ENCODE peak calls at places on chromosomes 4 and X, in ten cellular contexts. One of them, this sample, is unnamed.

GRCh38 chr4:143358923-143359694 is 22.4 kb downstream of the GAB1 start:
- DNase-seq in IMR-90: peak; percentile 93
- DNase-seq in neural progenitor cell: no peak
- DNase-seq in lung: peak; percentile 67
- DNase-seq in keratinocyte: no peak
- DNase-seq in upper lobe of left lung: peak; percentile 73
- DNase-seq in K562: no peak
- DNase-seq in cardiac muscle cell: peak; percentile 75
- DNase-seq in sigmoid colon: no peak
- DNase-seq in WERI-Rb-1: no peak
- DNase-seq in this sample: peak; percentile 86

GRCh38 chrX:86349115-86349514 is 200.9 kb downstream of the DACH2 start:
- DNase-seq in upper lobe of left lung: no peak
- DNase-seq in keratinocyte: no peak
- DNase-seq in K562: no peak
- DNase-seq in IMR-90: no peak
- DNase-seq in sigmoid colon: no peak
- DNase-seq in lung: no peak
- DNase-seq in neural progenitor cell: no peak
- DNase-seq in WERI-Rb-1: no peak
- DNase-seq in cardiac muscle cell: no peak
- DNase-seq in this sample: no peak

GRCh38 chrX:132968282-132968681 is 9.9 kb upstream of the HS6ST2 start:
- DNase-seq in keratinocyte: no peak
- DNase-seq in lung: no peak
- DNase-seq in upper lobe of left lung: no peak
- DNase-seq in neural progenitor cell: no peak
- DNase-seq in cardiac muscle cell: no peak
- DNase-seq in WERI-Rb-1: no peak
- DNase-seq in K562: no peak
- DNase-seq in sigmoid colon: no peak
- DNase-seq in IMR-90: no peak
- DNase-seq in this sample: no peak

GRCh38 chrX:74521961-74522833 is 92.2 kb downstream of the RLIM start:
- DNase-seq in upper lobe of left lung: no peak
- DNase-seq in sigmoid colon: peak; percentile 81
- DNase-seq in K562: no peak
- DNase-seq in keratinocyte: no peak
- DNase-seq in IMR-90: peak; percentile 64
- DNase-seq in lung: no peak
- DNase-seq in WERI-Rb-1: no peak
- DNase-seq in neural progenitor cell: no peak
- DNase-seq in cardiac muscle cell: peak; percentile 79
- DNase-seq in this sample: peak; percentile 83

GRCh38 chr4:18166925-18167324 is 145.4 kb upstream of the LCORL start:
- DNase-seq in neural progenitor cell: no peak
- DNase-seq in upper lobe of left lung: no peak
- DNase-seq in lung: no peak
- DNase-seq in K562: no peak
- DNase-seq in IMR-90: no peak
- DNase-seq in keratinocyte: no peak
- DNase-seq in WERI-Rb-1: no peak
- DNase-seq in cardiac muscle cell: no peak
- DNase-seq in sigmoid colon: no peak
- DNase-seq in this sample: no peak

GRCh38 chrX:54085666-54086065 is 41.4 kb upstream of the PHF8 start:
- DNase-seq in IMR-90: no peak
- DNase-seq in cardiac muscle cell: no peak
- DNase-seq in neural progenitor cell: no peak
- DNase-seq in sigmoid colon: no peak
- DNase-seq in lung: no peak
- DNase-seq in K562: no peak
- DNase-seq in keratinocyte: no peak
- DNase-seq in WERI-Rb-1: no peak
- DNase-seq in upper lobe of left lung: no peak
- DNase-seq in this sample: peak; percentile 71

GRCh38 chrX:152635941-152636340 is 1.8 kb upstream of the GABRQ start:
- DNase-seq in IMR-90: peak; percentile 50
- DNase-seq in upper lobe of left lung: no peak
- DNase-seq in lung: no peak
- DNase-seq in cardiac muscle cell: peak; percentile 73
- DNase-seq in sigmoid colon: no peak
- DNase-seq in K562: peak; percentile 35
- DNase-seq in keratinocyte: no peak
- DNase-seq in neural progenitor cell: peak; percentile 74
- DNase-seq in WERI-Rb-1: peak; percentile 75
- DNase-seq in this sample: peak; percentile 74

GRCh38 chrX:13085533-13085932 is 41.1 kb upstream of the FAM9C start:
- DNase-seq in lung: no peak
- DNase-seq in K562: no peak
- DNase-seq in keratinocyte: no peak
- DNase-seq in IMR-90: no peak
- DNase-seq in neural progenitor cell: no peak
- DNase-seq in sigmoid colon: no peak
- DNase-seq in cardiac muscle cell: no peak
- DNase-seq in WERI-Rb-1: no peak
- DNase-seq in upper lobe of left lung: no peak
- DNase-seq in this sample: no peak

GRCh38 chrX:130144509-130144908 is 21.1 kb downstream of the AIFM1 start:
- DNase-seq in upper lobe of left lung: no peak
- DNase-seq in cardiac muscle cell: peak; percentile 82
- DNase-seq in IMR-90: peak; percentile 78
- DNase-seq in sigmoid colon: no peak
- DNase-seq in WERI-Rb-1: no peak
- DNase-seq in K562: no peak
- DNase-seq in keratinocyte: no peak
- DNase-seq in lung: no peak
- DNase-seq in neural progenitor cell: no peak
- DNase-seq in this sample: peak; percentile 79

GRCh38 chr4:3372264-3372932 is 69.4 kb upstream of the HGFAC start:
- DNase-seq in lung: no peak
- DNase-seq in keratinocyte: no peak
- DNase-seq in cardiac muscle cell: no peak
- DNase-seq in upper lobe of left lung: no peak
- DNase-seq in WERI-Rb-1: no peak
- DNase-seq in K562: no peak
- DNase-seq in sigmoid colon: peak; percentile 66
- DNase-seq in neural progenitor cell: no peak
- DNase-seq in IMR-90: no peak
- DNase-seq in this sample: no peak

DNA sequence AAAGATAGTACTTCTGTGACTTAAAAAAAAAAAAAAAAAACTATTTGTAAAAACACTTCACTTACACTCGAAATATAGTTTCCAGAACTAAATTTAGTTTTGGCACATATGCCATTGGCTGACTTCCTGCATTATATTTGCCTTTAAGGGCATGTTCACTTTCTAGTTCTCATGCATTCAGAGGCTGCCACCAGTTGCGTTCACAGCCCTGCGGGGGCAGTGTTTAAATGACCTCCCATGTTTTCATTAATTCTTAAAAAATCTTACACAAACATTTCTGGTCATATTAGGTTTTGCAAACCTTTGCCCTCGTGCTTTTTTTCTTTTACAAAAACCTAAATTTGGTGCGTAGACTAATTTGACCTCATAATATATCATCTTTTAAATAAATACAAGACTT is 12.5 kb upstream of the ARHGAP6 start:
- DNase-seq in sigmoid colon: no peak
- DNase-seq in neural progenitor cell: no peak
- DNase-seq in WERI-Rb-1: no peak
- DNase-seq in upper lobe of left lung: no peak
- DNase-seq in keratinocyte: no peak
- DNase-seq in K562: no peak
- DNase-seq in cardiac muscle cell: peak; percentile 20
- DNase-seq in lung: no peak
- DNase-seq in IMR-90: no peak
- DNase-seq in this sample: no peak
- TF ChIP-seq CTCF in sigmoid colon: no peak
- TF ChIP-seq CTCF in neural progenitor cell: peak; percentile 53
- TF ChIP-seq CTCF in WERI-Rb-1: peak; percentile 26
- TF ChIP-seq CTCF in upper lobe of left lung: no peak
- TF ChIP-seq CTCF in keratinocyte: no peak
- TF ChIP-seq CTCF in K562: no peak
- TF ChIP-seq CTCF in cardiac muscle cell: peak; percentile 41
- TF ChIP-seq CTCF in lung: no peak
- TF ChIP-seq CTCF in IMR-90: peak; percentile 11
- TF ChIP-seq CTCF in this sample: peak; percentile 37

GRCh38 chrX:11781133-11781532 is 23.1 kb downstream of the MSL3 start:
- DNase-seq in keratinocyte: no peak
- DNase-seq in WERI-Rb-1: no peak
- DNase-seq in IMR-90: no peak
- DNase-seq in cardiac muscle cell: no peak
- DNase-seq in neural progenitor cell: no peak
- DNase-seq in sigmoid colon: no peak
- DNase-seq in lung: no peak
- DNase-seq in upper lobe of left lung: no peak
- DNase-seq in K562: no peak
- DNase-seq in this sample: no peak
- H3K4me3 ChIP-seq in keratinocyte: no peak overlapping the region
- H3K4me3 ChIP-seq in WERI-Rb-1: no peak overlapping the region
- H3K4me3 ChIP-seq in IMR-90: no peak overlapping the region
- H3K4me3 ChIP-seq in cardiac muscle cell: no peak overlapping the region
- H3K4me3 ChIP-seq in neural progenitor cell: no peak overlapping the region
- H3K4me3 ChIP-seq in sigmoid colon: no peak overlapping the region
- H3K4me3 ChIP-seq in lung: no peak overlapping the region
- H3K4me3 ChIP-seq in upper lobe of left lung: no peak overlapping the region
- H3K4me3 ChIP-seq in K562: no peak overlapping the region
- H3K4me3 ChIP-seq in this sample: no peak overlapping the region

GRCh38 chr4:126533176-126533575 is 1099.6 kb upstream of the INTU start:
- DNase-seq in cardiac muscle cell: peak; percentile 19
- DNase-seq in upper lobe of left lung: no peak
- DNase-seq in keratinocyte: no peak
- DNase-seq in WERI-Rb-1: no peak
- DNase-seq in lung: no peak
- DNase-seq in K562: no peak
- DNase-seq in neural progenitor cell: peak; percentile 59
- DNase-seq in sigmoid colon: no peak
- DNase-seq in IMR-90: peak; percentile 12
- DNase-seq in this sample: peak; percentile 24

GRCh38 chr4:126532527-126532926 is 1100.2 kb upstream of the INTU start:
- DNase-seq in cardiac muscle cell: no peak
- DNase-seq in K562: no peak
- DNase-seq in lung: no peak
- DNase-seq in IMR-90: no peak
- DNase-seq in neural progenitor cell: peak; percentile 18
- DNase-seq in keratinocyte: no peak
- DNase-seq in WERI-Rb-1: no peak
- DNase-seq in sigmoid colon: no peak
- DNase-seq in upper lobe of left lung: no peak
- DNase-seq in this sample: no peak

GRCh38 chr4:126526335-126526734 is 1106.4 kb upstream of the INTU start:
- DNase-seq in keratinocyte: no peak
- DNase-seq in IMR-90: peak; percentile 17
- DNase-seq in K562: no peak
- DNase-seq in lung: no peak
- DNase-seq in upper lobe of left lung: no peak
- DNase-seq in neural progenitor cell: no peak
- DNase-seq in cardiac muscle cell: no peak
- DNase-seq in sigmoid colon: no peak
- DNase-seq in WERI-Rb-1: no peak
- DNase-seq in this sample: no peak

GRCh38 chr4:126530996-126531585 is 1101.7 kb upstream of the INTU start:
- DNase-seq in IMR-90: peak; percentile 2
- DNase-seq in WERI-Rb-1: no peak
- DNase-seq in sigmoid colon: no peak
- DNase-seq in lung: no peak
- DNase-seq in neural progenitor cell: no peak
- DNase-seq in upper lobe of left lung: no peak
- DNase-seq in K562: no peak
- DNase-seq in keratinocyte: no peak
- DNase-seq in cardiac muscle cell: peak; percentile 54
- DNase-seq in this sample: peak; percentile 52
- TF ChIP-seq CTCF in IMR-90: no peak
- TF ChIP-seq CTCF in WERI-Rb-1: no peak
- TF ChIP-seq CTCF in sigmoid colon: no peak
- TF ChIP-seq CTCF in lung: no peak
- TF ChIP-seq CTCF in neural progenitor cell: no peak
- TF ChIP-seq CTCF in upper lobe of left lung: no peak
- TF ChIP-seq CTCF in K562: no peak
- TF ChIP-seq CTCF in keratinocyte: no peak
- TF ChIP-seq CTCF in cardiac muscle cell: no peak
- TF ChIP-seq CTCF in this sample: no peak

GRCh38 chr4:142271832-142272231 is 574.3 kb downstream of the INPP4B start:
- DNase-seq in keratinocyte: no peak
- DNase-seq in WERI-Rb-1: no peak
- DNase-seq in cardiac muscle cell: no peak
- DNase-seq in IMR-90: no peak
- DNase-seq in K562: no peak
- DNase-seq in upper lobe of left lung: no peak
- DNase-seq in sigmoid colon: no peak
- DNase-seq in lung: no peak
- DNase-seq in neural progenitor cell: no peak
- DNase-seq in this sample: no peak

GRCh38 chr4:142278171-142278570 is 567.9 kb downstream of the INPP4B start:
- DNase-seq in keratinocyte: no peak
- DNase-seq in cardiac muscle cell: no peak
- DNase-seq in upper lobe of left lung: no peak
- DNase-seq in lung: no peak
- DNase-seq in K562: no peak
- DNase-seq in IMR-90: peak; percentile 55
- DNase-seq in neural progenitor cell: no peak
- DNase-seq in WERI-Rb-1: no peak
- DNase-seq in sigmoid colon: no peak
- DNase-seq in this sample: no peak

GRCh38 chr4:142278663-142279062 is 567.4 kb downstream of the INPP4B start:
- DNase-seq in IMR-90: no peak
- DNase-seq in neural progenitor cell: no peak
- DNase-seq in cardiac muscle cell: no peak
- DNase-seq in sigmoid colon: no peak
- DNase-seq in WERI-Rb-1: no peak
- DNase-seq in keratinocyte: no peak
- DNase-seq in upper lobe of left lung: no peak
- DNase-seq in lung: no peak
- DNase-seq in K562: no peak
- DNase-seq in this sample: no peak

GRCh38 chr4:142272452-142272851 is 573.6 kb downstream of the INPP4B start:
- DNase-seq in WERI-Rb-1: no peak
- DNase-seq in neural progenitor cell: no peak
- DNase-seq in keratinocyte: no peak
- DNase-seq in upper lobe of left lung: no peak
- DNase-seq in cardiac muscle cell: no peak
- DNase-seq in lung: no peak
- DNase-seq in K562: no peak
- DNase-seq in sigmoid colon: no peak
- DNase-seq in IMR-90: no peak
- DNase-seq in this sample: no peak

DNA sequence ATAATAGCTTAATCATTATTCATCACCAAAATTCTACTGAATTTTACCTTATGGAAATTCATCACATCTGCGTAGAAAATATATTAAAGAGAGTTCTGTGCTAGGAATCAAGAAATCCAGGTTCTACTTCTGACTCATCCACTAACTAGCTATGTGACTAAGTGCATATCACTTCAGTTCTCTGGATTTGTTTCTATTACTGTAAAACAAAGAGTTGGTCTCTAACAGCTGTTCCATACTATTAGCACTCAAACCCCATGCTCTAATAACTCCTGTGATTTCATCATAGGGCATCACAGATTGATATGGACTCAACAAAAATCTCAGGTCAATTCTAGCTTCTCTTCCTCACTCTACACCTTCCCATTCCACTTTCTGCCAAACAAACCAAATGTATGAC is 572.0 kb downstream of the INPP4B start:
- DNase-seq in neural progenitor cell: no peak
- DNase-seq in sigmoid colon: no peak
- DNase-seq in K562: no peak
- DNase-seq in lung: no peak
- DNase-seq in upper lobe of left lung: no peak
- DNase-seq in IMR-90: peak; percentile 94
- DNase-seq in WERI-Rb-1: no peak
- DNase-seq in keratinocyte: peak; percentile 17
- DNase-seq in cardiac muscle cell: peak; percentile 16
- DNase-seq in this sample: peak; percentile 14
- H3K4me3 ChIP-seq in neural progenitor cell: no peak overlapping the region
- H3K4me3 ChIP-seq in sigmoid colon: no peak overlapping the region
- H3K4me3 ChIP-seq in K562: no peak overlapping the region
- H3K4me3 ChIP-seq in lung: no peak overlapping the region
- H3K4me3 ChIP-seq in upper lobe of left lung: no peak overlapping the region
- H3K4me3 ChIP-seq in IMR-90: no peak overlapping the region
- H3K4me3 ChIP-seq in WERI-Rb-1: no peak overlapping the region
- H3K4me3 ChIP-seq in keratinocyte: no peak overlapping the region
- H3K4me3 ChIP-seq in cardiac muscle cell: no peak overlapping the region
- H3K4me3 ChIP-seq in this sample: no peak overlapping the region